ENCODE peak calls at places on chromosomes 2 and 18, in six cellular contexts. P is HCT116, W is tibial nerve, X is ovary, K is transverse colon, N is fibroblast of lung. M is an unnamed sample. For H3K36me3, the result is how much of the 10 kb centered on the place peaks cover.

GRCh38 chr2:231512222-231512621 is 18.0 kb downstream of the NMUR1 start:
- DNase-seq in P (no peak), W (no peak), X (no peak), K (no peak), N (no peak), M (no peak)

GRCh38 chr2:128289439-128289838 is 29.2 kb downstream of the HS6ST1 start:
- DNase-seq in P (no peak), W (no peak), X (no peak), K (no peak), N (no peak), M (no peak)

GRCh38 chr2:144990661-144991060 is 470.7 kb upstream of the ZEB2 start:
- DNase-seq in P (no peak), W (no peak), X (no peak), K (no peak), N (no peak), M (no peak)

GRCh38 chr2:109293663-109294062 is 164.7 kb downstream of the SH3RF3 start:
- DNase-seq in P (no peak), W (no peak), X (no peak), K (no peak), N (no peak), M (no peak)

GRCh38 chr18:70380915-70381896 is 92.4 kb downstream of the SOCS6 start:
- DNase-seq in P (no peak), W (no peak), X (no peak), K (peak), N (peak), M (no peak)

GRCh38 chr2:220876074-220876824 is 695.9 kb downstream of the EPHA4 start:
- DNase-seq in P (no peak), W (no peak), X (no peak), K (no peak), N (no peak), M (no peak)

GRCh38 chr18:11808001-11808855 is 43.0 kb upstream of the CHMP1B start:
- DNase-seq in P (peak), W (no peak), X (no peak), K (no peak), N (peak), M (no peak)

GRCh38 chr2:232315049-232315922 is 63.3 kb upstream of the ALPP start:
- DNase-seq in P (no peak), W (no peak), X (no peak), K (peak), N (peak), M (peak)

GRCh38 chr18:2967357-2967756 is 45.6 kb downstream of the LPIN2 start:
- DNase-seq in P (no peak), W (no peak), X (no peak), K (no peak), N (no peak), M (no peak)

GRCh38 chr2:162025121-162025911 is 48.7 kb downstream of the DPP4 start:
- DNase-seq in P (no peak), W (no peak), X (no peak), K (no peak), N (peak), M (no peak)

GRCh38 chr2:147398301-147398700 is 446.5 kb upstream of the ACVR2A start:
- DNase-seq in P (no peak), W (no peak), X (no peak), K (no peak), N (no peak), M (no peak)

GRCh38 chr18:2431836-2432235 is 139.5 kb downstream of the METTL4 start:
- DNase-seq in P (no peak), W (no peak), X (no peak), K (no peak), N (no peak), M (no peak)

GRCh38 chr18:23871410-23871809 is 143.1 kb upstream of the TTC39C start:
- DNase-seq in P (no peak), W (no peak), X (no peak), K (peak), N (no peak), M (no peak)

GRCh38 chr18:3262234-3263171 is 570 bp downstream of the MYL12B start:
- DNase-seq in P (no peak), W (no peak), X (no peak), K (no peak), N (no peak), M (no peak)

GRCh38 chr2:11556101-11556806 is 22.4 kb downstream of the GREB1 start:
- DNase-seq in P (no peak), W (no peak), X (peak), K (no peak), N (no peak), M (no peak)

GRCh38 chr2:156908825-156909224 is 348.7 kb upstream of the GALNT5 start:
- DNase-seq in P (no peak), W (no peak), X (no peak), K (no peak), N (peak), M (no peak)

GRCh38 chr2:5693288-5694015 is 1.3 kb downstream of the SOX11 start:
- DNase-seq in P (no peak), W (no peak), X (no peak), K (no peak), N (peak), M (no peak)

GRCh38 chr2:215622836-215623235 is 187.0 kb upstream of the FN1 start:
- DNase-seq in P (no peak), W (no peak), X (no peak), K (no peak), N (peak), M (no peak)

GRCh38 chr18:47932603-47933002 is 2.1 kb upstream of the SMAD2 start:
- DNase-seq in P (no peak), W (no peak), X (no peak), K (no peak), N (no peak), M (no peak)

GRCh38 chr2:170098626-170099312 is 79.2 kb upstream of the MYO3B start:
- DNase-seq in P (no peak), W (no peak), X (no peak), K (no peak), N (peak), M (no peak)

GRCh38 chr18:68893396-68893795 is 95.5 kb downstream of the CCDC102B start:
- DNase-seq in P (no peak), W (no peak), X (no peak), K (no peak), N (no peak), M (no peak)

DNA sequence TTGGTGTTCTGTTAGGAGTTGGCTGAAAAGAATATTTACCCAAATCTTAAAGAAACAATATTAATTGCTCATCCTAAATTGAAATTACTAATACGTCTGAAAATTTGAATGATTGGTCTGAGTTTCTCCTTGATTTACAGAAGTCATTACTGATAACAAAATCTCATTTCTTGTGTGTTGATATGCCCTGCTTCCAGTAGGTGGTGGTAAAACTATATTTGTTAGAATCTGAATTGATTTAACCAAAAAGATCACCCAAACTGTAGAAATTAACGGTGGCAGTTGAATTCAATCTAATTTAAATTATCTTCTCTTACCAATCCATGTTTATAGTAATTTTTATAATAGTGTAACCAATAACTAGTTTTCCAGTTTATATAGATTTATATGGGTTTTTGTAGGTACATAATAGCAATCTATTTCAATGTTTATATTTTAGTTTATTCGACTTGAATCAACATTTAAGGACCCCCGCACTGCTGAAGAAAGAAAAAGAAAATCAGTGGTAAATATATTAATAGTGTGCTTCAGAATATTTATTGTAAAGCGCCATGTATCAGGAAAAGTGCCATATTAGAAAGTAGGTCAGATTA is 38.3 kb downstream of the PAPOLG start:
- DNase-seq in P (no peak), W (no peak), X (no peak), K (no peak), N (peak), M (no peak)
- H3K36me3 ChIP-seq in P (under half), W (half or more), X (under half), K (half or more), N (under half), M (half or more)

GRCh38 chr2:190888449-190888848 is 7.8 kb downstream of the GLS start:
- DNase-seq in P (no peak), W (no peak), X (no peak), K (no peak), N (no peak), M (no peak)
- H3K36me3 ChIP-seq in P (under half), W (under half), X (under half), K (under half), N (under half), M (under half)

GRCh38 chr2:36545871-36546416 is 52.0 kb downstream of the FEZ2 start:
- DNase-seq in P (no peak), W (no peak), X (no peak), K (no peak), N (no peak), M (no peak)
- H3K36me3 ChIP-seq in P (under half), W (half or more), X (under half), K (half or more), N (under half), M (half or more)

GRCh38 chr2:20609995-20610357 is 40.9 kb downstream of the HS1BP3 start:
- DNase-seq in P (no peak), W (no peak), X (no peak), K (no peak), N (no peak), M (peak)
- H3K36me3 ChIP-seq in P (under half), W (under half), X (under half), K (under half), N (under half), M (under half)

DNA sequence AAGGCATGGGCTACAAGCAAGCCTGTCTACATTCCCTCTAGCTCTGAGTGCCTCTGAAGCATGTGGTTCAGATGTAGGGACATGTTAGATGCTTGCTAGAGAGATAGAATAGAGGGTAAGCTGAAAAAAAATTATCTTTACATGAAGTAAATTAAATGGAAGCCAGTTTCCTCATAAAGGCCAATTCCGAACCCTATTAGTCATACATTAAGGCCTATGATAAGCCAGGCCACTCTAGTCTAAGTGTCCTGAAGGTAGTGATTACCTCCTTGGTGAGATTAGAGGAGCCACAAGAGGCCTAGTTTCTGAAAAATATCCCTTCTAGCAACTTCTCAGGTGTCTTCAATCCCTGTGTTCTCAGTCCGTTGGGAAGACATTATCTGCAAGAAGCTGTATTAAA is 72.4 kb upstream of the NPAS2 start:
- DNase-seq in P (no peak), W (no peak), X (no peak), K (no peak), N (peak), M (no peak)
- H3K36me3 ChIP-seq in P (under half), W (under half), X (under half), K (under half), N (under half), M (under half)

GRCh38 chr2:69517410-69517809 is 80.2 kb upstream of the NFU1 start:
- DNase-seq in P (no peak), W (no peak), X (no peak), K (no peak), N (no peak), M (no peak)
- H3K36me3 ChIP-seq in P (under half), W (half or more), X (under half), K (under half), N (under half), M (half or more)

GRCh38 chr2:241248897-241249296 is 60.4 kb downstream of the ANO7 start:
- DNase-seq in P (no peak), W (no peak), X (no peak), K (no peak), N (no peak), M (no peak)
- H3K36me3 ChIP-seq in P (half or more), W (half or more), X (under half), K (half or more), N (under half), M (half or more)

DNA sequence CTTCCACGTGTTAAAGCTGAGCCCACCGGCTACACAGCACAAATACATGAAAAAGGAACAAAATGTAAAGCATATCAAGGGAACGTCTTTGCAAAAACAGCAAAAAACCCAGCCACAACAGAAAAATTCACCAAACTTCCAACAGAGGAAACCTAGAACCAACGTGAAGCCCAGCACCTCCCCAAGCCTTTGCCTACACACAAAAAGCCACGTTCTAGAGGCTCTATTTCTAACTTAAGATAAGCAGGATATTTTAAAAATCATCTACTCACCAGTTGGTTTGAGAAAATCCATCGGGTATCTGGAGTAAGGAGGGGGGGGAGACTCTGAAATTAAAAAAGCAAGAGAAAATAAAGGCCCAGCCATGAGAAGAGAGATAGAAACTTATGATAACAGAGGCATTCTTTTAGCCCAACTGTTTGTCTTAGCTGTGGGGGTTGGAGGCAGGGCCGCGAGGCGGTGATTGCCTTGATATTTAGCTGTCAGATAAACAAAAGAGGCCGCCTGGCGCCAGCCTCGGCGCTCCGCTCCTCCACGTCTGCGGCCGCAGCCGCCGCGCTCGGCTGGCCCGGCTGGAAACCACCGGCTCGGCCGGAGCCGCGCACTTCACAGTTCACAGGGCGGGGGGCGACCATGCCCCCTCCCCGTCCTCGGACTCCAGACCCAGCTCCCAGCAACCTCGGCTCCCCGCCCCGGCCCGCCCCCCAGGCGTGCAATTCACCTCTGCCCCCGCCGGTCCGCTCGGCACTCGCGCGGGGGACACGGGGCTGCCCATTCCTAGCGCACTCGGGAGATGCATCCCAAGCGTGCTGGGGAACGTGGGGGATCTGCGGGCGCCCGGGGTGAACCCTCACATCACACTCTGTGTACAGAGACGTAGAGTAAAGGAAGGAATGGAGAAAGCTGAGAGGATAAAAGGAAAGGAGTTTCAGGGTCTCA is 2.4 kb downstream of the SMAD7 start:
- DNase-seq in P (no peak), W (no peak), X (peak), K (peak), N (peak), M (no peak)
- H3K36me3 ChIP-seq in P (under half), W (under half), X (under half), K (under half), N (under half), M (under half)

GRCh38 chr2:54636425-54637139 is 86.9 kb upstream of the EML6 start:
- DNase-seq in P (no peak), W (no peak), X (no peak), K (no peak), N (no peak), M (no peak)

GRCh38 chr2:54634012-54634411 is 89.5 kb upstream of the EML6 start:
- DNase-seq in P (no peak), W (no peak), X (no peak), K (no peak), N (no peak), M (no peak)

GRCh38 chr2:54635554-54636152 is 87.8 kb upstream of the EML6 start:
- DNase-seq in P (no peak), W (no peak), X (no peak), K (no peak), N (no peak), M (no peak)

GRCh38 chr2:54632733-54633692 is 90.4 kb upstream of the EML6 start:
- DNase-seq in P (no peak), W (no peak), X (no peak), K (no peak), N (peak), M (no peak)

DNA sequence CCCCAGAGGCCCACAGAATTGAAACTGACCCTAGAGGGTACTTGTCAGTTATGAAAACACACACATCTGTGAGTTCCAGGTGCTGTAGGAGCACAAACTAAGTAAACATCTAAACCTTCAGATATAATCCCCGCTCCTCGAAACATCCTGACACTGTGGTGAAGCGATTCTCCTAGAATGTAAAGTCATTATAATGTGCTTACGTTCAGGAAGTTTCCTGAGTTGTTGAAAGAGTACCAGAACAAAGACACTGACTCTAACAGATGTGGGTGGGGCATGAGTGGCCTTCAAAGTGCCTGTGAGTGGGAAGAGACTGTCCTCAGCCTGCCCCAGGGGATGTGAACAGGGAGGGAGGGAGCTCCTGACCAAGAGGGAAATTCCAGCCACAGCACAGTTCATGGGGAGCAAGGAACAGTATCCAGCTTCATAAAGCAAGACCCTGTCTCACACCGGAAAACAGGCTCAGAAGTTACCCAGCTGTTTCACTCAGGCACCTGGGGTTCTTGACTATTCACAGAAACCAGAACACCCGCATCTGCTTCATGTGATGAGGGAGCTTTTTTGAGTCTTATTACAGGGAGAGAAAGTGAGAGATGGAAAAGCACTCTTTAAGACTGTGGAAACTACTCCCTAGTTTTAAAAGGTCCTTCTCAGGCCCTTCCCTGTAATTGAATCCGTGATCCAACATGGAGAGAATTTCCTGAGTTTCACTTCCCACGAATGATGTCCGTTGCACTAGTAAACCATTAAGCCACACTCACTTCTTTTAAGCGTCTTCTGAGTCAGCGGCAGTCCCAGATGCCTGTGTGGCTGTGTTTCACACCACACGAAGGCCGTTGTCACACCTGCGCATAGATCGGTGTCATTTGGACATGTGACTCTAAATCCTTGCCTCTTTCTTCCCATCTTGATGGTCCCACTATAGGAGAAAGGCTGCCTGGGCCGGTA is 88.6 kb upstream of the EML6 start:
- DNase-seq in P (no peak), W (no peak), X (peak), K (peak), N (peak), M (no peak)
- H3K36me3 ChIP-seq in P (under half), W (half or more), X (under half), K (under half), N (under half), M (half or more)

GRCh38 chr2:238169021-238169707 is 10.4 kb downstream of the ERFE start:
- DNase-seq in P (no peak), W (peak), X (no peak), K (no peak), N (peak), M (peak)

GRCh38 chr2:238169708-238170251 is 11.0 kb downstream of the ERFE start:
- DNase-seq in P (no peak), W (no peak), X (no peak), K (no peak), N (peak), M (peak)

GRCh38 chr2:238172439-238172838 is 13.7 kb downstream of the ERFE start:
- DNase-seq in P (no peak), W (no peak), X (no peak), K (no peak), N (no peak), M (no peak)

GRCh38 chr2:238171575-238172187 is 12.9 kb downstream of the ERFE start:
- DNase-seq in P (no peak), W (no peak), X (no peak), K (no peak), N (peak), M (no peak)

DNA sequence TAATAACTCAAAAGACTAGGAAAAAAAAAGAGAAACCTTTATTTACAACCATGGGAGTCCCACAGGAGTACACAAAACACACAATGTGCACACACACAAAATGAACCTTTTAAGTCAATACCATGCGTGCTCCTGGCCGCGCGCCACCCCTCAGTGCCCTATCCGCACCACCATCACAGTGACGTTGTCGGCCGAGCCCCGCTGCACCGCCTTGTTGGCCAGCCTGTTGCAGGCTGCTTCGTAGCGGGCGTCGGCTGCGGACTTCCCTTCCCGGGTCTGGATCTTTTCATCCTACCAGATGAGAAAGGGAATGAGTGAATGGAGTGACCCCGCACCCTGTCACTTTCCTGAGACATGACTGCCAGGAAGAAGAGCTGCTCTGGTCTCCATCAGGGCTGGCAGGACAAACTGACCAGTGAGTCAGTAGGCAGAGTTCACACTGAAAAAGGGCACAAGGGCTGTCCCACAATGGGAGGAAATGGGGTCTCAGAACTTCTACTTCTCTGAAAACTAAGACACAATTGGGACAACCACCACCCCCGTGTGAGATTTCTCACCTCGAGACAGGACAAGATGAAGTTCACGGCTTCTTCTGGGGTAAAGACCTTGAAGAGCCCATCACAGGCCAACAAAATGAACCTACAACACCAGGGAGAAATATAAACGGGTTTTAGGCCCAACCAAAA is 11.8 kb downstream of the ERFE start:
- DNase-seq in P (no peak), W (no peak), X (no peak), K (no peak), N (peak), M (no peak)
- H3K36me3 ChIP-seq in P (under half), W (half or more), X (under half), K (under half), N (under half), M (under half)